ENCODE peak calls at places on chromosomes 2 and 18, in six cellular contexts. E, A, Q, I, C and S are unnamed samples.

GRCh38 chr18:13381907-13382682 is 163.5 kb downstream of the LDLRAD4 start:
- ATAC-seq in I (no peak), A (no peak), E (peak; percentile 94), C (no peak), Q (no peak), S (peak; percentile 85)

GRCh38 chr2:10820562-10820961 is 8.0 kb upstream of the PDIA6 start:
- ATAC-seq in Q (no peak), C (no peak), A (no peak), E (no peak), I (no peak), S (no peak)

GRCh38 chr2:55003706-55004639 is 46.3 kb downstream of the RTN4 start:
- ATAC-seq in I (no peak), Q (no peak), E (no peak), C (no peak), A (no peak), S (no peak)

GRCh38 chr2:16188256-16188890 is 248.0 kb downstream of the MYCN start:
- ATAC-seq in E (no peak), I (peak; percentile 43), Q (no peak), C (no peak), A (no peak), S (no peak)

GRCh38 chr18:31042068-31042390 is 513 bp downstream of the DSC3 start:
- ATAC-seq in C (no peak), A (peak; percentile 52), E (peak; percentile 24), Q (peak; percentile 26), I (no peak), S (no peak)

GRCh38 chr2:64937341-64938230 is 51.6 kb upstream of the SLC1A4 start:
- ATAC-seq in Q (no peak), I (peak; percentile 75), E (peak; percentile 83), A (no peak), C (peak; percentile 31), S (peak; percentile 64)

GRCh38 chr2:120630031-120630701 is 105.5 kb upstream of the GLI2 start:
- ATAC-seq in I (no peak), A (no peak), E (peak; percentile 17), Q (no peak), C (no peak), S (no peak)

GRCh38 chr2:100767810-100768806 is 51.8 kb upstream of the NPAS2 start:
- ATAC-seq in E (no peak), I (peak; percentile 98), A (no peak), Q (no peak), C (peak; percentile 53), S (no peak)

GRCh38 chr2:16653799-16654198 is 11.8 kb downstream of the CYRIA start:
- ATAC-seq in I (no peak), A (no peak), C (no peak), E (peak; percentile 31), Q (no peak), S (no peak)

GRCh38 chr2:239854596-239854995 is 170.5 kb downstream of the NDUFA10 start:
- ATAC-seq in I (no peak), E (peak; percentile 38), C (no peak), Q (no peak), A (no peak), S (no peak)

GRCh38 chr18:31506024-31506742 is 8.2 kb downstream of the DSG2 start:
- ATAC-seq in E (no peak), C (no peak), A (no peak), I (peak; percentile 64), Q (no peak), S (no peak)

GRCh38 chr18:45440246-45440645 is 175.0 kb upstream of the SLC14A2 start:
- ATAC-seq in Q (no peak), E (no peak), A (no peak), I (no peak), C (no peak), S (no peak)

GRCh38 chr2:158191076-158191566 is 89.4 kb downstream of the UPP2 start:
- ATAC-seq in A (peak; percentile 59), Q (no peak), C (no peak), I (peak; percentile 76), E (no peak), S (no peak)

GRCh38 chr2:9814129-9814868 is 29.0 kb upstream of the TAF1B start:
- ATAC-seq in I (peak; percentile 18), A (no peak), Q (peak; percentile 11), C (no peak), E (no peak), S (no peak)

DNA sequence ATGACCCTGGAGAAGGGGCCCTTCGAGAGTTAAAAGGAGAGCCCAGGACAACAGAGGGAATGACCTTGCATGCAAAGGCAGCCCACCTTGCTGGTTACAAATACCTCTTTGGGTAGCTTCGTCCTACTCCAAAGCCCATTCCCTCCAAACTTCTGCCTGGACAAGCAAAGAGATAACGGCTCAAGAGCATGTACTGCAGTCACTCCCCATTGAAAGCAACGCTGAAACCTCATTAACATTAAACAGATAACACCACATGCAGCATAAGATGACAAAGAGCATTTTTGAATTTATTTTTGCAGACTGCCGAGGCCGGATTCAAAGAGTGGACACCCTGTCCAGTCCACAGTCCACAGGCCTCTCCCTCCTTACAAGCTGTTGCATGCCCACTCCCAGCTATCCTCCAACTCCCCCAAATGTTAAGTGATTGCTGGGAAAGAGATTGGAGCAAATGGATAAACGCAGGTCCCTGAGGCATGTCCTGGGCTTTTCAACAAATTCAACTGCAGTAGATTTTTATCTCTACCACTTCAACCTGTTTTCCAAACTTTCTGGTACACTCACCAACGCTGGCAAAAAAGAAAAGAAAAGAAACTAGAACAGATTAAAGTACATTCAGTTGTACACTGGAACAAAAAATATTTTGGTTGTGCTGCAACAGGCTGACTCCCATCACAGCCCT is 40.1 kb downstream of the MREG start:
- ATAC-seq in Q (no peak), A (no peak), C (no peak), E (no peak), I (no peak), S (no peak)
- TF ChIP-seq POLR2AphosphoS5 in Q (no peak), A (no peak), C (no peak), E (no peak), I (no peak), S (no peak)

DNA sequence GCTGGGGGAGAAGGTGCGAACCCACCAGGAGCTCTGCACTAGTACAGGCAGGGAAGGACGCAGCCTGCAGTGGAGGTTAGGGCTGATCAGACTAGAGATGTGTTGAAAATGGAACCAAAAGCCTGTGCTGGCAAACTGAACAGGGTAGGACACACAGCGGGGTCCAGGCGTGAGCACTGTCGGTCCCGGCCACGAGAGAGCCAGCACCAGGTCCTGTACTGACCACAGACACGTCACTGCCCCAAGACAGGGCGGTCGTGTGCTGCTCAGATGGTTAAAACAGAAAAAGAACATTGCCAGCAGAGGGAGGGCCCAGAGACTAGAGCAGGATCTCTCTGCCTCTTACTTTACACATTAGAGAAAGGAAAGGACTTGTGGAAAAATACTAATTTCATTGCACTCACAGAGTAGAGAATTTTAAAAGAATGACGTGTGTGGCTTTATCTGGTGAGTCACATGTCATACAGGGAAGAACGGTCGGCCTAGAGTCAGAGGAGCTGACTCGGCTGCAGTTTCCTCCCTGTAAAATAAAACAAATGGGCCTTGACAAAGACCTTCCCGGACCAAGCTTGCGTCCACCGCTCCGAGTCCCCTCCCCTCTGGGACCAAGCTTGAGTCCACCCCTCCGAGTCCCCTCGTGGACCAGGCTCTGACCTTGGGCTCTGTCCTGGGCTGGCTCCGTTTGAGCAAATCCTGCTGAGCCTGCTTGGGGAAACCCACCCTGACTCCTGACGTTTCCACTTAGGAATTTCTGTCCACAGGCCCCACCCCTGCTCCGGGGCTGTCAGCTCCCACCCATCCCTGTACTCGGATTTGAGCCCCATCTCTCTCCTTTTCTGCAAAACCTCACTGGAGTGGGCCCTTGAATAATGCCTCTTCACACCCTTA is 16.7 kb upstream of the ADI1 start:
- ATAC-seq in C (peak; percentile 82), I (peak; percentile 84), E (peak; percentile 93), Q (peak; percentile 12), A (peak; percentile 71), S (peak; percentile 86)
- TF ChIP-seq POLR2AphosphoS5 in C (no peak), I (peak; percentile 61), E (peak; percentile 6), Q (no peak), A (peak; percentile 31), S (no peak)

GRCh38 chr2:48978131-48978530 is 176.2 kb downstream of the FSHR start:
- ATAC-seq in C (no peak), Q (no peak), A (no peak), I (no peak), E (no peak), S (no peak)
- TF ChIP-seq POLR2AphosphoS5 in C (no peak), Q (no peak), A (no peak), I (no peak), E (no peak), S (no peak)

GRCh38 chr2:134716716-134717585 is 1.8 kb downstream of the TMEM163 start:
- ATAC-seq in Q (no peak), A (no peak), C (no peak), E (no peak), I (no peak), S (no peak)
- TF ChIP-seq POLR2AphosphoS5 in Q (no peak), A (no peak), C (no peak), E (no peak), I (no peak), S (no peak)

GRCh38 chr2:204791230-204791629 is 246.0 kb downstream of the PARD3B start:
- ATAC-seq in Q (no peak), C (no peak), A (no peak), I (no peak), E (no peak), S (no peak)
- TF ChIP-seq POLR2AphosphoS5 in Q (no peak), C (no peak), A (no peak), I (no peak), E (no peak), S (no peak)

GRCh38 chr2:113149553-113150257 is 22.3 kb downstream of the IL1RN start:
- ATAC-seq in I (peak; percentile 76), Q (no peak), C (no peak), A (no peak), E (no peak), S (no peak)

GRCh38 chr2:113155331-113155730 is 18.4 kb upstream of the PSD4 start:
- ATAC-seq in E (no peak), A (no peak), I (no peak), Q (no peak), C (no peak), S (no peak)

GRCh38 chr2:113148606-113149552 is 21.5 kb downstream of the IL1RN start:
- ATAC-seq in C (no peak), A (no peak), I (peak; percentile 30), E (no peak), Q (no peak), S (no peak)

GRCh38 chr2:113144259-113144658 is 16.9 kb downstream of the IL1RN start:
- ATAC-seq in E (no peak), I (no peak), Q (no peak), C (no peak), A (no peak), S (no peak)

DNA sequence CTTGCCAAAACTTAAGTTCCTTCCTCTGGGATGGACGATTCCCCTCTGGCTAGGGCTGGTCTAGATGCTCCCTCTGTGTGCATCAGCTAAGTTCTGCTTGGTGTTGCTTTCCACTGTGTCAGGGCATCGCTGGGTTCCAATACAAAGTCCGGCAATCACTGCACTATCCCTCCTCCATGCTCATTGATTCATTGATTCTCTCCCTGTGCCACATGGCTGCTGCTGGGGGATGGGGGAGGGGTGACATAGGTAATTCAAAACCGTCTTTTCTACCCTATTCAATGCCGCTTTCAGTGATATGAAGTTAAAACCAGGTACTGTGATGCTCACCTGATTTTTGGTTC is 22.8 kb downstream of the IL1RN start:
- ATAC-seq in A (no peak), Q (no peak), E (no peak), I (peak; percentile 83), C (no peak), S (no peak)
- TF ChIP-seq POLR2AphosphoS5 in A (no peak), Q (no peak), E (no peak), I (no peak), C (no peak), S (no peak)